ENCODE peak calls at places on chromosomes 13 and 19, in seven cellular contexts. L is cardiac muscle cell, M is right lobe of liver, V is fibroblast of lung, U is BE2C, S is Karpas-422, W is cardiac fibroblast. K is an unnamed sample.

GRCh38 chr13:98254541-98254940 is 77.5 kb upstream of the RNF113B start:
- DNase-seq in L (no peak), M (no peak), V (peak), U (no peak), S (no peak), W (no peak), K (peak)

GRCh38 chr13:75533866-75534265 is 3.8 kb downstream of the COMMD6 start:
- DNase-seq in L (no peak), M (no peak), V (peak), U (no peak), S (no peak), W (no peak), K (no peak)

GRCh38 chr19:35719402-35720162 is 1.8 kb downstream of the KMT2B start:
- DNase-seq in L (no peak), M (peak), V (no peak), U (no peak), S (no peak), W (no peak), K (no peak)

GRCh38 chr19:35031072-35031881 is 1.0 kb downstream of the SCN1B start:
- DNase-seq in L (peak), M (no peak), V (peak), U (no peak), S (no peak), W (peak), K (peak)

GRCh38 chr13:113043001-113043630 is 62.5 kb upstream of the F7 start:
- DNase-seq in L (no peak), M (no peak), V (no peak), U (no peak), S (no peak), W (no peak), K (no peak)

GRCh38 chr13:111533900-111534645 is 213.6 kb downstream of the TEX29 start:
- DNase-seq in L (no peak), M (no peak), V (no peak), U (no peak), S (no peak), W (no peak), K (no peak)

GRCh38 chr19:4910594-4911273 is 1.4 kb downstream of the UHRF1 start:
- DNase-seq in L (peak), M (peak), V (peak), U (no peak), S (peak), W (peak), K (peak)

GRCh38 chr13:97256343-97256783 is 34.2 kb downstream of the MBNL2 start:
- DNase-seq in L (peak), M (no peak), V (peak), U (no peak), S (no peak), W (peak), K (peak)

GRCh38 chr19:38059897-38060296 is 152.9 kb downstream of the SIPA1L3 start:
- DNase-seq in L (peak), M (no peak), V (no peak), U (no peak), S (peak), W (peak), K (no peak)

GRCh38 chr13:111388851-111389500 is 68.5 kb downstream of the TEX29 start:
- DNase-seq in L (no peak), M (no peak), V (no peak), U (no peak), S (no peak), W (no peak), K (no peak)

GRCh38 chr19:15154002-15154612 is 46.7 kb downstream of the NOTCH3 start:
- DNase-seq in L (peak), M (no peak), V (peak), U (peak), S (peak), W (peak), K (peak)

GRCh38 chr13:111664060-111664459 is 343.6 kb downstream of the TEX29 start:
- DNase-seq in L (no peak), M (no peak), V (no peak), U (no peak), S (no peak), W (no peak), K (no peak)

GRCh38 chr13:26508885-26509284 is 48.6 kb upstream of the WASF3 start:
- DNase-seq in L (peak), M (peak), V (peak), U (no peak), S (no peak), W (peak), K (peak)

GRCh38 chr13:96934889-96935490 is 59.3 kb downstream of the OXGR1 start:
- DNase-seq in L (no peak), M (no peak), V (no peak), U (no peak), S (no peak), W (no peak), K (no peak)

GRCh38 chr19:41995959-41996797 is 2.1 kb upstream of the ATP1A3 start:
- DNase-seq in L (no peak), M (no peak), V (no peak), U (peak), S (peak), W (no peak), K (no peak)

GRCh38 chr13:23969672-23970071 is 72.4 kb upstream of the C1QTNF9B start:
- DNase-seq in L (peak), M (no peak), V (peak), U (no peak), S (no peak), W (peak), K (peak)

GRCh38 chr13:112624602-112625430 is 36.9 kb upstream of the TUBGCP3 start:
- DNase-seq in L (no peak), M (no peak), V (no peak), U (no peak), S (no peak), W (no peak), K (no peak)

GRCh38 chr13:71760226-71760591 is 106.8 kb downstream of the DACH1 start:
- DNase-seq in L (no peak), M (no peak), V (no peak), U (no peak), S (no peak), W (no peak), K (no peak)

GRCh38 chr19:17555929-17556813 is 722 bp downstream of the COLGALT1 start:
- DNase-seq in L (peak), M (peak), V (peak), U (peak), S (peak), W (peak), K (peak)

GRCh38 chr19:15320118-15320517 is 12.2 kb downstream of the BRD4 start:
- DNase-seq in L (no peak), M (no peak), V (peak), U (no peak), S (no peak), W (peak), K (peak)

GRCh38 chr13:73168226-73168992 is 109.6 kb downstream of the KLF5 start:
- DNase-seq in L (peak), M (no peak), V (peak), U (no peak), S (no peak), W (peak), K (peak)

GRCh38 chr19:15869109-15869555 is 28.7 kb downstream of the CYP4F2 start:
- DNase-seq in L (peak), M (peak), V (peak), U (peak), S (peak), W (peak), K (peak)

GRCh38 chr13:106156468-106156867 is 379.0 kb downstream of the EFNB2 start:
- DNase-seq in L (peak), M (no peak), V (peak), U (no peak), S (no peak), W (peak), K (peak)

GRCh38 chr13:37869756-37870488 is at the start of gene TRPC4:
- DNase-seq in L (peak), M (peak), V (peak), U (peak), S (no peak), W (peak), K (peak)

GRCh38 chr19:3819989-3820388 is 33.8 kb upstream of the MATK start:
- DNase-seq in L (no peak), M (no peak), V (no peak), U (no peak), S (no peak), W (no peak), K (no peak)

GRCh38 chr19:3823345-3823704 is 37.1 kb upstream of the MATK start:
- DNase-seq in L (no peak), M (no peak), V (no peak), U (peak), S (peak), W (no peak), K (no peak)

GRCh38 chr19:3821857-3822364 is 35.7 kb upstream of the MATK start:
- DNase-seq in L (peak), M (peak), V (no peak), U (peak), S (peak), W (peak), K (peak)

GRCh38 chr19:3822683-3823344 is 36.6 kb upstream of the MATK start:
- DNase-seq in L (no peak), M (no peak), V (no peak), U (no peak), S (no peak), W (no peak), K (no peak)

DNA sequence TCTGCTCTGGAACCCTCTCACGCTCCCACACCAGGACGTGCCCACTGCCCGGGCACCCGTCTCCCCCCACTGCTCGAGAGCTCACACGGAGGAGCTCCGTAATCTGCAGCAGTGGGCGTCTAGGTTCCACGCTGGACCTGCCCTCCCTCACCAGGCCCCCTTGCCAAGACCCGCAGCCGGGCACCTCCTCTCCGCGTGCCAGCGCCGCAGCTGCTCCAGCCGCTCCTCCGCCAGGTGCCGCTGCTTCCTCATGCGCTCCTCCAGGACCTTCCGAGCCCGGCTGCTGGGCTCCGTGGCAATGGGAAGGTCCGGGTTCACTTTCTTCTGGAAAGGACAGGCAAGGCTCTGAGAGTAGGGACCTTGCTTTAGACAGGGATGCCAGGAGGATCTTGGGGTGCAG is 35.0 kb upstream of the MATK start:
- DNase-seq in L (no peak), M (no peak), V (no peak), U (no peak), S (no peak), W (no peak), K (no peak)
- H3K4me3 ChIP-seq in L (no peak), M (no peak), V (no peak), U (no peak), S (no peak), W (no peak), K (no peak)

DNA sequence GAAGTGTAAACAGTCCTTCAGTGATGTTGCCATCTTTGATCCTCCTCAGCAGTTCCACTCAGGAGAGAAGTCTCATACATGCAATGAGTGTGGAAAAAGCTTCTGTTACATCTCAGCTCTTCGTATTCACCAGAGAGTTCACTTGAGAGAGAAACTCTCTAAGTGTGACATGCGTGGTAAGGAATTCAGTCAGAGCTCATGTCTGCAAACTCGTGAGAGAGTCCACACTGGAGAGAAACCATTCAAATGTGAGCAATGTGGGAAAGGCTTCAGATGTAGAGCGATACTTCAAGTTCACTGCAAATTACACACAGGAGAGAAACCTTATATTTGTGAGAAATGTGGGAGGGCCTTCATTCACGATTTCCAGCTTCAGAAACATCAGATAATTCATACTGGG is 7.7 kb downstream of the ZNF230 start:
- DNase-seq in L (no peak), M (no peak), V (no peak), U (no peak), S (no peak), W (no peak), K (no peak)
- H3K4me3 ChIP-seq in L (no peak), M (no peak), V (no peak), U (no peak), S (no peak), W (no peak), K (peak)

DNA sequence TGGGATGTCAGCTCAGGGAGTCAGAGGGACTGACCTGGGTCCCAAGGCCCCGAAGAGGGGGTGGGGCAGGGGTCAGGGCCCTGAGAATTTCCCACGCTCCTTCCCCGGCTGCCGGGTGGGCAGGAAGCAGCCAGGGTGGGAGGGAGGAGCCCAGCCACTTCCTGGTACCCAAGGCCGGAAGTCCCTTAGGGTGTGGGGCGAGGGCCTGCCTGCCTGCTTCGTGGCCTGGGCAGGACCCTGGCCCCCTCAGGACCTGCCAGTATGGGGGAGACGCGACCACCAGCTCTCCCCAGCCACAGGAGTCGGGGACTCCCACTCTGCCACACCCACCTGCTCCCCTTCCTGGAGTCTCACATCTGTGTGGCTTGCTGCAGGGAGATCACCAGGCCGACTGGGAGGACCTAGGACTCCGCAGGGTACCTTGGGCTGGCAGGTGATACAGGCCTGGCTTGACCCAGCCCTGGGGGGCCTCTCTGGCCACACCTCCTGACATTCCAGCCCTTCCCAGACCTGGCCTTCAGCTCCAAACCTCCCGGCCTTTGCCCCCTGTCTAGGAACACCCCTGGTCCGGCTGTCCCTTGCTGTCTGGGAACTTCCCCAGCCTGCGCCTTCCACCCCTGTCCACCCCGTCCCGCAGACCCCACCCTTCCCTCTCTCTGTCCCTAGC is 9.8 kb upstream of the CIRBP start:
- DNase-seq in L (peak), M (peak), V (peak), U (peak), S (peak), W (peak), K (peak)
- H3K4me3 ChIP-seq in L (no peak), M (peak), V (no peak), U (no peak), S (peak), W (no peak), K (peak)

GRCh38 chr13:40533072-40533471 is 133.4 kb downstream of the FOXO1 start:
- DNase-seq in L (no peak), M (no peak), V (no peak), U (no peak), S (no peak), W (no peak), K (no peak)

GRCh38 chr13:40528881-40529280 is 137.6 kb downstream of the FOXO1 start:
- DNase-seq in L (no peak), M (no peak), V (no peak), U (no peak), S (no peak), W (no peak), K (no peak)

GRCh38 chr13:40527914-40528313 is 138.5 kb downstream of the FOXO1 start:
- DNase-seq in L (no peak), M (no peak), V (no peak), U (no peak), S (no peak), W (no peak), K (no peak)

GRCh38 chr13:40534456-40534855 is 132.0 kb downstream of the FOXO1 start:
- DNase-seq in L (peak), M (no peak), V (peak), U (no peak), S (no peak), W (no peak), K (no peak)

GRCh38 chr13:40530961-40531360 is 135.5 kb downstream of the FOXO1 start:
- DNase-seq in L (no peak), M (no peak), V (no peak), U (no peak), S (no peak), W (no peak), K (no peak)
- H3K4me3 ChIP-seq in L (no peak), M (no peak), V (no peak), U (no peak), S (no peak), W (no peak), K (no peak)

DNA sequence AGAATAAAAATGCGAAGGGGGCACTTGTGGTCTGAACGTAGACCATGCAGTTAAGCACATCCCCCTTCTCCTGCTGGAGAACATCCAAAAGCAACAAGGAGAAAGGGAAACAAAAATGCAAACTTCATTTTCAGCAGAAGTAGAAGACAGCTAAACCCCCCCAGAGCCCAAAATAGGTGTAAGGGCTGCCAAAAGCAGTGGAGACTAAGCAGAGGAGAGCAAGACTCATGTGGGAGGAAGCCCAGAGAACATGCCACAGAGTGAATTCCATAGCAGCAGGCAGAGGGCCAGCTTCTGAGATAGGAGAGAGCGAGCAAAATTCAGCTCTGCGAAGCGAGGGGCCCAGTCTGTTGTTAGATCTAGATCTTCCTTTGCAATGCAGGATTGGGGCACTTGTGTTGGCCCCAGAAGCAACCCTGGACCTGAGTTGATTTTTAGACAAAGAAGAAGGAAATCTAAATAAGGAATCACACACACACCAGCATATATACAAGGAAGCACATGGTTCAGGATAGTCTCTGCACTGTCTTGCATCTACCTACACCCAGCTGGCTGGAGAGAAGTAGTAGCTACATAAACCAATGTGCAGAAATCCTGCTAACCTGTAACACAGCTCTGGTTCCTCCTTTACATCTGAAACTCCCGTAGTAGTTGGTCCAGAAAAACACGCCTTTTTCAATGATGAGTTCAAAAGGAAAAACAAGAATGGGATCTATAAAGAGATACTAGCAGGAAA is 199.6 kb downstream of the SPRY2 start:
- DNase-seq in L (peak), M (no peak), V (peak), U (no peak), S (no peak), W (peak), K (peak)
- H3K4me3 ChIP-seq in L (no peak), M (no peak), V (no peak), U (no peak), S (no peak), W (no peak), K (peak)

K was measured in adipocyte.